ENCODE peak calls at places on chromosomes 13 and 19, in four cellular contexts. One of them, this sample, is unnamed.

GRCh38 chr19:31066385-31066784 is 282.9 kb downstream of the TSHZ3 start:
- DNase-seq in AG04449: peak; percentile 53
- DNase-seq in germinal center: no peak
- DNase-seq in activated CD4-positive, alpha-beta T cell treated with anti-CD3 and anti-CD28 coated beads, Interleukin-2, amount 50 U/mL, for 1 hour: no peak
- DNase-seq in this sample: no peak

GRCh38 chr13:114123448-114123847 is 9.0 kb downstream of the RASA3 start:
- DNase-seq in AG04449: no peak
- DNase-seq in germinal center: no peak
- DNase-seq in activated CD4-positive, alpha-beta T cell treated with anti-CD3 and anti-CD28 coated beads, Interleukin-2, amount 50 U/mL, for 1 hour: no peak
- DNase-seq in this sample: no peak

GRCh38 chr19:31436121-31436776 is 87.0 kb upstream of the TSHZ3 start:
- DNase-seq in AG04449: no peak
- DNase-seq in germinal center: no peak
- DNase-seq in activated CD4-positive, alpha-beta T cell treated with anti-CD3 and anti-CD28 coated beads, Interleukin-2, amount 50 U/mL, for 1 hour: no peak
- DNase-seq in this sample: no peak

GRCh38 chr19:2477732-2478191 is 1.8 kb downstream of the GADD45B start:
- DNase-seq in AG04449: no peak
- DNase-seq in germinal center: no peak
- DNase-seq in activated CD4-positive, alpha-beta T cell treated with anti-CD3 and anti-CD28 coated beads, Interleukin-2, amount 50 U/mL, for 1 hour: peak; percentile 29
- DNase-seq in this sample: no peak

GRCh38 chr13:74052402-74052928 is 81.7 kb downstream of the KLF12 start:
- DNase-seq in AG04449: no peak
- DNase-seq in germinal center: no peak
- DNase-seq in activated CD4-positive, alpha-beta T cell treated with anti-CD3 and anti-CD28 coated beads, Interleukin-2, amount 50 U/mL, for 1 hour: no peak
- DNase-seq in this sample: peak; percentile 10

GRCh38 chr19:7007859-7008258 is 13.4 kb downstream of the MBD3L2B start:
- DNase-seq in AG04449: no peak
- DNase-seq in germinal center: no peak
- DNase-seq in activated CD4-positive, alpha-beta T cell treated with anti-CD3 and anti-CD28 coated beads, Interleukin-2, amount 50 U/mL, for 1 hour: no peak
- DNase-seq in this sample: no peak

GRCh38 chr19:35986664-35987570 is 8.1 kb upstream of the SDHAF1 start:
- DNase-seq in AG04449: no peak
- DNase-seq in germinal center: peak; percentile 47
- DNase-seq in activated CD4-positive, alpha-beta T cell treated with anti-CD3 and anti-CD28 coated beads, Interleukin-2, amount 50 U/mL, for 1 hour: no peak
- DNase-seq in this sample: no peak

GRCh38 chr13:88031980-88032562 is 360.9 kb downstream of the SLITRK5 start:
- DNase-seq in AG04449: no peak
- DNase-seq in germinal center: no peak
- DNase-seq in activated CD4-positive, alpha-beta T cell treated with anti-CD3 and anti-CD28 coated beads, Interleukin-2, amount 50 U/mL, for 1 hour: no peak
- DNase-seq in this sample: no peak

GRCh38 chr19:17681505-17682125 is 6.5 kb downstream of the UNC13A start:
- DNase-seq in AG04449: no peak
- DNase-seq in germinal center: peak; percentile 49
- DNase-seq in activated CD4-positive, alpha-beta T cell treated with anti-CD3 and anti-CD28 coated beads, Interleukin-2, amount 50 U/mL, for 1 hour: peak; percentile 33
- DNase-seq in this sample: no peak

GRCh38 chr19:15869109-15869555 is 28.7 kb downstream of the CYP4F2 start:
- DNase-seq in AG04449: no peak
- DNase-seq in germinal center: peak; percentile 42
- DNase-seq in activated CD4-positive, alpha-beta T cell treated with anti-CD3 and anti-CD28 coated beads, Interleukin-2, amount 50 U/mL, for 1 hour: peak; percentile 29
- DNase-seq in this sample: no peak

GRCh38 chr13:82688400-82688999 is 1193.8 kb downstream of the SLITRK1 start:
- DNase-seq in AG04449: no peak
- DNase-seq in germinal center: no peak
- DNase-seq in activated CD4-positive, alpha-beta T cell treated with anti-CD3 and anti-CD28 coated beads, Interleukin-2, amount 50 U/mL, for 1 hour: no peak
- DNase-seq in this sample: no peak

GRCh38 chr19:41535029-41535622 is 40.8 kb upstream of the CEACAM21 start:
- DNase-seq in AG04449: no peak
- DNase-seq in germinal center: no peak
- DNase-seq in activated CD4-positive, alpha-beta T cell treated with anti-CD3 and anti-CD28 coated beads, Interleukin-2, amount 50 U/mL, for 1 hour: no peak
- DNase-seq in this sample: no peak

GRCh38 chr19:5145521-5146511 is 176.9 kb downstream of the KDM4B start:
- DNase-seq in AG04449: no peak
- DNase-seq in germinal center: no peak
- DNase-seq in activated CD4-positive, alpha-beta T cell treated with anti-CD3 and anti-CD28 coated beads, Interleukin-2, amount 50 U/mL, for 1 hour: no peak
- DNase-seq in this sample: no peak

GRCh38 chr19:29145756-29146155 is 67.2 kb downstream of the UQCRFS1 start:
- DNase-seq in AG04449: no peak
- DNase-seq in germinal center: no peak
- DNase-seq in activated CD4-positive, alpha-beta T cell treated with anti-CD3 and anti-CD28 coated beads, Interleukin-2, amount 50 U/mL, for 1 hour: no peak
- DNase-seq in this sample: no peak

GRCh38 chr13:87855553-87855952 is 184.4 kb downstream of the SLITRK5 start:
- DNase-seq in AG04449: no peak
- DNase-seq in germinal center: no peak
- DNase-seq in activated CD4-positive, alpha-beta T cell treated with anti-CD3 and anti-CD28 coated beads, Interleukin-2, amount 50 U/mL, for 1 hour: no peak
- DNase-seq in this sample: no peak

GRCh38 chr19:3642987-3643386 is 16.4 kb upstream of the CACTIN start:
- DNase-seq in AG04449: no peak
- DNase-seq in germinal center: no peak
- DNase-seq in activated CD4-positive, alpha-beta T cell treated with anti-CD3 and anti-CD28 coated beads, Interleukin-2, amount 50 U/mL, for 1 hour: no peak
- DNase-seq in this sample: no peak

GRCh38 chr13:37602743-37603381 is 4.3 kb upstream of the POSTN start:
- DNase-seq in AG04449: no peak
- DNase-seq in germinal center: no peak
- DNase-seq in activated CD4-positive, alpha-beta T cell treated with anti-CD3 and anti-CD28 coated beads, Interleukin-2, amount 50 U/mL, for 1 hour: no peak
- DNase-seq in this sample: no peak

GRCh38 chr19:27744926-27745844 is 1467.8 kb downstream of the UQCRFS1 start:
- DNase-seq in AG04449: no peak
- DNase-seq in germinal center: no peak
- DNase-seq in activated CD4-positive, alpha-beta T cell treated with anti-CD3 and anti-CD28 coated beads, Interleukin-2, amount 50 U/mL, for 1 hour: no peak
- DNase-seq in this sample: no peak

GRCh38 chr13:81283561-81283960 is 942.6 kb upstream of the SPRY2 start:
- DNase-seq in AG04449: no peak
- DNase-seq in germinal center: no peak
- DNase-seq in activated CD4-positive, alpha-beta T cell treated with anti-CD3 and anti-CD28 coated beads, Interleukin-2, amount 50 U/mL, for 1 hour: no peak
- DNase-seq in this sample: no peak

GRCh38 chr13:67390462-67391093 is 160.4 kb upstream of the PCDH9 start:
- DNase-seq in AG04449: no peak
- DNase-seq in germinal center: no peak
- DNase-seq in activated CD4-positive, alpha-beta T cell treated with anti-CD3 and anti-CD28 coated beads, Interleukin-2, amount 50 U/mL, for 1 hour: no peak
- DNase-seq in this sample: no peak